ENCODE peak calls at places on chromosomes 1 and 21, in seven cellular contexts. N is K562, V is SK-N-SH, S is GM12878, Q is H1, O is HCT116, K is HepG2. U is an unnamed sample.

GRCh38 chr1:116432655-116433282 is 59.7 kb downstream of the ATP1A1 start:
- DNase-seq in O (no peak), S (no peak), N (no peak), K (no peak), Q (no peak), V (no peak), U (no peak)

GRCh38 chr1:197180252-197180878 is 33.9 kb upstream of the ASPM start:
- DNase-seq in S (no peak), Q (no peak), N (peak), O (no peak), V (peak), K (peak), U (no peak)

GRCh38 chr21:10418649-10419048 is 102.7 kb upstream of the TPTE start:
- DNase-seq in N (no peak), S (no peak), V (no peak), K (no peak), O (no peak), Q (no peak), U (no peak)

GRCh38 chr1:83515566-83516169 is 483.3 kb downstream of the TTLL7 start:
- DNase-seq in Q (no peak), N (no peak), O (no peak), K (no peak), S (no peak), V (no peak), U (peak)

GRCh38 chr1:207903767-207904166 is 7.2 kb downstream of the CD34 start:
- DNase-seq in O (no peak), K (no peak), V (no peak), S (no peak), N (no peak), Q (no peak), U (no peak)

GRCh38 chr21:31354604-31355443 is 10.8 kb upstream of the TIAM1 start:
- DNase-seq in Q (no peak), K (no peak), S (peak), O (peak), V (no peak), N (no peak), U (peak)

GRCh38 chr1:43874716-43875115 is 58.9 kb upstream of the ARTN start:
- DNase-seq in Q (no peak), S (no peak), V (no peak), K (no peak), N (no peak), O (no peak), U (no peak)

GRCh38 chr1:207244409-207244801 is 77.1 kb upstream of the CD55 start:
- DNase-seq in Q (no peak), O (no peak), V (no peak), N (no peak), S (no peak), K (no peak), U (no peak)

GRCh38 chr1:77687519-77687906 is 5.1 kb upstream of the ZZZ3 start:
- DNase-seq in N (no peak), S (no peak), V (no peak), K (peak), Q (peak), O (peak), U (no peak)

GRCh38 chr1:87127131-87127530 is 201.5 kb upstream of the LMO4 start:
- DNase-seq in Q (no peak), K (no peak), S (no peak), O (no peak), N (no peak), V (no peak), U (no peak)

GRCh38 chr1:157004771-157005170 is 40.8 kb downstream of the ARHGEF11 start:
- DNase-seq in O (no peak), K (no peak), N (no peak), Q (peak), S (no peak), V (no peak), U (no peak)

GRCh38 chr21:17690078-17690494 is 77.4 kb upstream of the BTG3 start:
- DNase-seq in K (no peak), Q (no peak), S (no peak), N (no peak), V (no peak), O (no peak), U (no peak)

GRCh38 chr1:166164995-166165660 is 1.7 kb downstream of the FAM78B start:
- DNase-seq in O (no peak), S (no peak), N (peak), K (peak), Q (peak), V (peak), U (no peak)

GRCh38 chr1:69567847-69568434 is at the start of gene LRRC7:
- DNase-seq in V (peak), Q (peak), K (no peak), S (no peak), N (peak), O (no peak), U (peak)

GRCh38 chr1:146020058-146020738 is 1.3 kb downstream of the HJV start:
- DNase-seq in Q (no peak), N (no peak), O (no peak), K (peak), S (no peak), V (no peak), U (no peak)

GRCh38 chr1:1247341-1247913 is 905 bp upstream of the C1QTNF12 start:
- DNase-seq in K (no peak), S (no peak), N (no peak), Q (no peak), O (no peak), V (no peak), U (no peak)

GRCh38 chr1:72438270-72438669 is 155.9 kb upstream of the NEGR1 start:
- DNase-seq in K (no peak), Q (no peak), S (no peak), O (no peak), N (no peak), V (no peak), U (no peak)

GRCh38 chr1:156083800-156084790 is 1.8 kb upstream of the MEX3A start:
- DNase-seq in Q (no peak), N (no peak), K (no peak), S (no peak), V (no peak), O (no peak), U (no peak)

GRCh38 chr1:155196893-155197638 is 10.6 kb downstream of the THBS3 start:
- DNase-seq in Q (no peak), K (no peak), N (no peak), O (no peak), V (no peak), S (no peak), U (no peak)

DNA sequence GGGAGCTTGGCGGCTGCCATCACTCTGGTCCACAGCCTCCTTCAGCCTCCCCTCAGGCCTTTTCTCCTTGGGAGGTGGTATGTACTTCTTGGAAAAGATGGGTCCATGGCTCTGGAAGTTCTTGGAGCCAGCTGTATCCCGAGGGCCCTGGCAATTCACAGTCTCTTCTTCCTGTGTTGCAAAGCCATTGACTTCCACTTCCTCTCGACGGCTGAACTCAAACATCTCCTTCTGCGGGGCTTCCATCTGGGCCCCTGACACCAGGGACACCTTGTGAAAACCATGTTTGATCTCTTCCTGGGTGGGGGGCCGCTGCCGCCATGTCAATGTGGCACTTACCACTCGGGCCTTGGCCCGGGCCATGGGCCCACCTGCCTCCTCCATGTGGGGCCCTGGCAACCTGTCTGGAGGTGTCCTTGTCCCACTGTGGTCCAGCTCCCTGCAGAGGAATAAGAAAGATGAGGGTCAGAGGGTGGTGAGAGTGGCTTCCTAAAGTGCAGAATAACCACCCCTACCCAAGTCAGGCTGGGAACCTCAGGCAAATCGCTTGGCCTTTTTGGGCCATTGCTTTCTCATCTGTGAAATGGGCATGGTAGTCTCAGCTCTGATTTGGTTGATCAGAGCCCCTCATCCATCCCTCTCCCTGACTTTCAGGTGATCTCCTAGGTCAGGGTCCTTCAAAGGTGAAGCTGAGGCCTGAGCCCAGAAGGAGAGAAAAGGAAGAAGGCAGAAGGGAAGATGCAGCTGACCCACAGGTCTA is 7.5 kb downstream of the CRYBG2 start:
- DNase-seq in V (no peak), O (no peak), K (no peak), N (no peak), S (no peak), Q (no peak), U (no peak)
- TF ChIP-seq JUND in V (no peak), O (no peak), K (no peak), N (no peak), S (no peak), Q (no peak), U (no peak)

GRCh38 chr1:240188139-240188538 is 96.5 kb downstream of the FMN2 start:
- DNase-seq in O (no peak), Q (no peak), N (no peak), S (no peak), V (no peak), K (no peak), U (no peak)
- TF ChIP-seq JUND in O (no peak), Q (no peak), N (no peak), S (no peak), V (no peak), K (no peak), U (no peak)

GRCh38 chr1:228935198-228935663 is 200.0 kb downstream of the RHOU start:
- DNase-seq in K (peak), O (no peak), Q (no peak), S (no peak), N (no peak), V (no peak), U (no peak)

GRCh38 chr1:228930479-228930957 is 195.2 kb downstream of the RHOU start:
- DNase-seq in O (no peak), S (no peak), Q (no peak), V (no peak), N (no peak), K (no peak), U (peak)

GRCh38 chr1:228935855-228936727 is 200.8 kb downstream of the RHOU start:
- DNase-seq in O (no peak), S (no peak), N (no peak), Q (no peak), K (no peak), V (no peak), U (no peak)

GRCh38 chr1:228936881-228937280 is 201.6 kb downstream of the RHOU start:
- DNase-seq in N (no peak), V (no peak), K (no peak), Q (no peak), S (no peak), O (no peak), U (no peak)

GRCh38 chr1:228933753-228934152 is 198.5 kb downstream of the RHOU start:
- DNase-seq in N (no peak), S (no peak), K (peak), V (no peak), Q (no peak), O (no peak), U (no peak)
- TF ChIP-seq JUND in N (no peak), S (no peak), K (no peak), V (no peak), Q (no peak), O (no peak), U (no peak)

GRCh38 chr1:89932598-89933364 is 62.1 kb upstream of the ZNF326 start:
- DNase-seq in K (no peak), V (no peak), O (no peak), N (no peak), S (no peak), Q (no peak), U (no peak)

GRCh38 chr1:89935235-89935634 is 59.7 kb upstream of the ZNF326 start:
- DNase-seq in Q (no peak), V (no peak), K (no peak), N (no peak), S (no peak), O (no peak), U (no peak)

GRCh38 chr1:89936694-89937093 is 58.2 kb upstream of the ZNF326 start:
- DNase-seq in K (no peak), V (no peak), O (no peak), Q (no peak), S (no peak), N (no peak), U (no peak)

GRCh38 chr1:89931950-89932349 is 63.0 kb upstream of the ZNF326 start:
- DNase-seq in S (no peak), K (no peak), O (no peak), V (no peak), N (no peak), Q (no peak), U (no peak)

GRCh38 chr1:89934441-89934840 is 60.5 kb upstream of the ZNF326 start:
- DNase-seq in K (no peak), O (no peak), V (no peak), N (no peak), S (no peak), Q (no peak), U (no peak)
- TF ChIP-seq JUND in K (no peak), O (no peak), V (no peak), N (no peak), S (no peak), Q (no peak), U (no peak)